ENCODE peak calls at places on chromosomes 13 and 19, in eight cellular contexts. R is H7, X is suprapubic skin, O is right lobe of liver, C is neuronal stem cell, G is left lung, A is SJSA1, D is prostate gland. W is an unnamed sample.

GRCh38 chr19:39500543-39500942 is 1.8 kb downstream of the DLL3 start:
- DNase-seq in G (no peak), D (no peak), O (no peak), C (no peak), R (no peak), A (no peak), X (no peak), W (no peak)

GRCh38 chr19:19278315-19278714 is 5.2 kb upstream of the TM6SF2 start:
- DNase-seq in D (no peak), G (no peak), C (no peak), R (peak; percentile 24), X (no peak), A (no peak), O (no peak), W (no peak)

GRCh38 chr19:13894552-13894951 is 11.4 kb downstream of the BRME1 start:
- DNase-seq in G (no peak), X (no peak), O (no peak), R (no peak), C (no peak), A (no peak), D (no peak), W (no peak)

GRCh38 chr19:39188960-39189359 is 7.8 kb upstream of the NCCRP1 start:
- DNase-seq in A (no peak), O (no peak), X (no peak), D (no peak), R (no peak), G (no peak), C (no peak), W (no peak)

GRCh38 chr19:48741222-48741999 is 1.0 kb upstream of the RASIP1 start:
- DNase-seq in R (peak; percentile 97), D (no peak), O (peak; percentile 68), G (peak; percentile 80), C (no peak), X (no peak), A (no peak), W (peak; percentile 74)

GRCh38 chr13:51997641-51998330 is 13.5 kb downstream of the ATP7B start:
- DNase-seq in A (no peak), X (no peak), G (no peak), O (no peak), C (no peak), D (no peak), R (peak; percentile 41), W (no peak)

GRCh38 chr19:12720851-12721655 is 2.7 kb downstream of the TNPO2 start:
- DNase-seq in C (no peak), G (peak; percentile 83), X (no peak), A (peak; percentile 34), D (no peak), O (peak; percentile 38), R (peak; percentile 66), W (peak; percentile 55)

GRCh38 chr13:37681295-37682032 is 82.9 kb upstream of the POSTN start:
- DNase-seq in D (no peak), G (no peak), R (no peak), O (no peak), A (peak; percentile 55), C (no peak), X (no peak), W (no peak)

GRCh38 chr13:83125791-83126190 is 756.5 kb downstream of the SLITRK1 start:
- DNase-seq in G (no peak), O (no peak), R (no peak), A (no peak), D (no peak), C (no peak), X (no peak), W (no peak)
- H3K36me3 ChIP-seq in G (no peaks in the 10 kb centered on the region), O (no peaks in the 10 kb centered on the region), R (no peaks in the 10 kb centered on the region), A (no peaks in the 10 kb centered on the region), D (no peaks in the 10 kb centered on the region), C (no peaks in the 10 kb centered on the region), X (no peaks in the 10 kb centered on the region), W (no peaks in the 10 kb centered on the region)

GRCh38 chr19:57648336-57649003 is 15.5 kb downstream of the ZNF211 start:
- DNase-seq in O (no peak), D (no peak), G (no peak), A (no peak), X (no peak), C (no peak), R (no peak), W (no peak)

GRCh38 chr19:57642396-57643046 is 9.6 kb downstream of the ZNF211 start:
- DNase-seq in R (no peak), A (no peak), C (no peak), D (peak; percentile 58), X (no peak), G (no peak), O (no peak), W (no peak)

GRCh38 chr19:57641715-57642234 is 8.8 kb downstream of the ZNF211 start:
- DNase-seq in O (no peak), G (no peak), D (no peak), A (no peak), X (no peak), R (no peak), C (no peak), W (no peak)

DNA sequence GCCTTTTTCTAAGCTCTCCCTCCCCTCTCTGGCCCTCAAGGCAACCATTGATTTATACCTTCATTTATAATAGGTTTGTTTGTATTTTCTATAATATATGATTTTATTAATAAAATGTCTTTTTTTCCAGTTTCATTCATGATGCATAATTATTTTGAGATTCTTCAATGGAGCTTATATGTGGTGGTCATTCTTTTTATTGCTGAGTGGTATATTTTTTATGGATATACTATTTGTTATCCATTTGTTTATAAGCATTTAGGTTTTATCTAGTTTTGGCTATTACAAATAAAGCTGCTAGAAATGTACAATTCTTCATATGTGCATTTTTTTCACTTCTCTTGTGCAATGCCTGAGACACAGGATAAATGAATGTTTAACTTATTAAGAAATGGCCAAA is 10.8 kb downstream of the ZNF211 start:
- DNase-seq in X (no peak), C (no peak), A (no peak), G (no peak), D (no peak), R (no peak), O (no peak), W (no peak)
- H3K36me3 ChIP-seq in X (peaks cover 35% of the 10 kb centered on the region), C (peaks cover 53% of the 10 kb centered on the region), A (peaks cover 46% of the 10 kb centered on the region), G (peaks cover 8% of the 10 kb centered on the region), D (peaks cover 12% of the 10 kb centered on the region), R (peaks cover 20% of the 10 kb centered on the region), O (peaks cover 31% of the 10 kb centered on the region), W (peaks cover 38% of the 10 kb centered on the region)

DNA sequence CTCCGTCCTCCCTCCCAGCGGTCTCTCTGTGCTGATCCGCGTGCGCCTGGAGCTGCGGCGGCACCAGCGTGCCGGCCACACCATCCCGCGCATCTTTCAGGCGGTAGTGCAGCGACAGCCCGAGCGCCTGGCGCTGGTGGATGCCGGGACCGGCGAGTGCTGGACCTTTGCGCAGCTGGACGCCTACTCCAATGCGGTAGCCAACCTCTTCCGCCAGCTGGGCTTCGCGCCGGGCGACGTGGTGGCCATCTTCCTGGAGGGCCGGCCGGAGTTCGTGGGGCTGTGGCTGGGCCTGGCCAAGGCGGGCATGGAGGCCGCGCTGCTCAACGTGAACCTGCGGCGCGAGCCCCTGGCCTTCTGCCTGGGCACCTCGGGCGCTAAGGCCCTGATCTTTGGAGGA is 16.2 kb downstream of the SLC27A1 start:
- DNase-seq in C (no peak), O (no peak), G (no peak), R (peak; percentile 37), A (no peak), D (no peak), X (no peak), W (no peak)
- H3K36me3 ChIP-seq in C (peaks cover 6% of the 10 kb centered on the region), O (no peaks in the 10 kb centered on the region), G (no peaks in the 10 kb centered on the region), R (no peaks in the 10 kb centered on the region), A (no peaks in the 10 kb centered on the region), D (no peaks in the 10 kb centered on the region), X (peaks cover 12% of the 10 kb centered on the region), W (peaks cover 25% of the 10 kb centered on the region)

GRCh38 chr19:47268028-47268427 is 6.7 kb upstream of the INAFM1 start:
- DNase-seq in G (no peak), C (no peak), D (no peak), R (peak; percentile 6), X (no peak), O (no peak), A (no peak), W (no peak)

GRCh38 chr19:47267350-47267759 is 7.3 kb upstream of the INAFM1 start:
- DNase-seq in A (no peak), X (no peak), D (no peak), G (no peak), O (peak; percentile 66), C (no peak), R (peak; percentile 22), W (no peak)

GRCh38 chr19:47271949-47272348 is 2.7 kb upstream of the INAFM1 start:
- DNase-seq in X (no peak), D (no peak), G (no peak), R (peak; percentile 68), C (no peak), A (no peak), O (no peak), W (no peak)

GRCh38 chr19:47270408-47270807 is 4.3 kb upstream of the INAFM1 start:
- DNase-seq in R (peak; percentile 24), A (no peak), G (no peak), D (no peak), C (no peak), O (no peak), X (no peak), W (no peak)

GRCh38 chr19:47269596-47269995 is 5.1 kb upstream of the INAFM1 start:
- DNase-seq in G (no peak), R (peak; percentile 13), D (no peak), A (no peak), O (peak; percentile 11), X (no peak), C (no peak), W (no peak)
- H3K36me3 ChIP-seq in G (no peaks in the 10 kb centered on the region), R (peaks cover 8% of the 10 kb centered on the region), D (peaks cover 9% of the 10 kb centered on the region), A (peaks cover 62% of the 10 kb centered on the region), O (peaks cover 9% of the 10 kb centered on the region), X (peaks cover 55% of the 10 kb centered on the region), C (peaks cover 65% of the 10 kb centered on the region), W (peaks cover 71% of the 10 kb centered on the region)

DNA sequence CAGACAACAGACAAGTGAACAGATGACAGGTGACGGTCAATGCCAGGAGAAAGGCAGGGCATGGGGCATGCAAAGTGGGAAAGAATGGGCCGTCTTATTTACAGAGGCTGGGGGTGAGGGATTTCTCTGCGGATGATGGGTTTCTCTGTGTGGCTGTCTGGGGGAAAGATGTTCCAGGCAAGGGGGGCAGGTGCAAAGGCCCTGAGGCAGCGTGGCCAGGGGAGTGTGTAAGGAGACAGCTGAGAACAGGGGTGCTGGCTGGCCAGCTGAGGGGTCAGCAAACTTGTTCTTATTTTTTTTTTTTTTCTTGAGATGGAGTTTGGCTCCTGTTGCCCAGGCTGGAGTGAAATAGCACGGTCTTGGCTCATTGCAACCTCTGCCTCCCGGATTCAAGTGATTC is 21.8 kb upstream of the RANBP3 start:
- DNase-seq in D (no peak), G (peak; percentile 41), O (no peak), C (no peak), X (no peak), R (no peak), A (no peak), W (no peak)
- H3K36me3 ChIP-seq in D (no peaks in the 10 kb centered on the region), G (no peaks in the 10 kb centered on the region), O (no peaks in the 10 kb centered on the region), C (peaks cover 79% of the 10 kb centered on the region), X (peaks cover 94% of the 10 kb centered on the region), R (no peaks in the 10 kb centered on the region), A (no peaks in the 10 kb centered on the region), W (no peaks in the 10 kb centered on the region)